ENCODE peak calls at places on chromosomes 4 and X, in eight cellular contexts. N is HEK293T, Y is hippocampal formation, X is NCI-H1436, M is AG08395, U is right lobe of liver, J is neural crest cell, D is endodermal cell. K is an unnamed sample.

GRCh38 chr4:155822572-155822971 is 43.5 kb downstream of the ASIC5 start:
- DNase-seq in N (no peak), Y (no peak), X (no peak), M (no peak), U (no peak), J (no peak), D (no peak), K (no peak)

GRCh38 chr4:41620594-41621256 is 82.8 kb downstream of the LIMCH1 start:
- DNase-seq in N (no peak), Y (peak), X (peak), M (no peak), U (no peak), J (no peak), D (peak), K (no peak)

GRCh38 chrX:76076124-76076523 is 96.7 kb upstream of the PBDC1 start:
- DNase-seq in N (no peak), Y (no peak), X (no peak), M (no peak), U (no peak), J (no peak), D (peak), K (no peak)

GRCh38 chr4:88962430-88962829 is 94.6 kb downstream of the FAM13A start:
- DNase-seq in N (no peak), Y (no peak), X (no peak), M (no peak), U (no peak), J (no peak), D (no peak), K (no peak)

GRCh38 chrX:38923451-38923969 is 122.3 kb downstream of the MID1IP1 start:
- DNase-seq in N (no peak), Y (no peak), X (no peak), M (no peak), U (no peak), J (no peak), D (no peak), K (no peak)

GRCh38 chrX:108165349-108166111 is 74.0 kb downstream of the ATG4A start:
- DNase-seq in N (peak), Y (no peak), X (peak), M (peak), U (no peak), J (peak), D (peak), K (no peak)

GRCh38 chr4:48830706-48831531 is at the start of gene OCIAD1:
- DNase-seq in N (peak), Y (peak), X (peak), M (peak), U (peak), J (peak), D (peak), K (peak)

GRCh38 chr4:109864134-109864533 is 16.2 kb downstream of the LRIT3 start:
- DNase-seq in N (no peak), Y (no peak), X (no peak), M (no peak), U (no peak), J (no peak), D (no peak), K (no peak)

GRCh38 chrX:68823413-68824151 is 5.2 kb upstream of the EFNB1 start:
- DNase-seq in N (no peak), Y (no peak), X (no peak), M (no peak), U (no peak), J (no peak), D (no peak), K (no peak)